ENCODE peak calls at places on chromosome 18, in six cellular contexts. T, P, M, I, U and L are unnamed samples.
A peak's percentile ranks its signal among the peaks of the same experiment; 100 is the strongest.

GRCh38 chr18:2572144-2572682 is 856 bp downstream of the NDC80 start:
- DNase-seq in I (no peak), M (no peak), T (no peak), P (peak; percentile 5), U (no peak), L (no peak)

GRCh38 chr18:58991127-58991798 is 126.6 kb downstream of the ZNF532 start:
- DNase-seq in M (no peak), I (no peak), T (no peak), P (no peak), U (peak; percentile 43), L (no peak)

GRCh38 chr18:42047721-42048120 is 92.7 kb downstream of the PIK3C3 start:
- DNase-seq in I (no peak), M (no peak), T (no peak), P (peak; percentile 41), U (peak; percentile 64), L (no peak)

GRCh38 chr18:48837676-48838075 is 113.1 kb downstream of the SMAD7 start:
- DNase-seq in T (no peak), P (no peak), M (no peak), I (no peak), U (no peak), L (no peak)

GRCh38 chr18:67517224-67517765 is 775 bp upstream of the DSEL start:
- DNase-seq in M (peak; percentile 74), I (no peak), U (peak; percentile 25), P (no peak), T (no peak), L (no peak)

GRCh38 chr18:35043207-35043606 is 2.0 kb downstream of the MAPRE2 start:
- DNase-seq in U (no peak), M (no peak), I (no peak), P (no peak), T (no peak), L (no peak)

GRCh38 chr18:55487997-55488396 is 100.0 kb downstream of the TCF4 start:
- DNase-seq in U (peak; percentile 67), T (no peak), I (no peak), P (no peak), M (no peak), L (no peak)

GRCh38 chr18:46319793-46320192 is 215.6 kb downstream of the HAUS1 start:
- DNase-seq in U (no peak), M (no peak), T (no peak), I (no peak), P (no peak), L (no peak)

GRCh38 chr18:57819671-57820460 is 16.8 kb upstream of the ATP8B1 start:
- DNase-seq in U (peak; percentile 95), T (peak; percentile 67), I (no peak), P (peak; percentile 61), M (peak; percentile 58), L (peak; percentile 17)

GRCh38 chr18:22789600-22789999 is 143.5 kb upstream of the RBBP8 start:
- DNase-seq in P (no peak), I (no peak), U (no peak), T (no peak), M (no peak), L (no peak)

GRCh38 chr18:3451166-3451988 is 1.4 kb downstream of the TGIF1 start:
- DNase-seq in M (peak; percentile 19), I (peak; percentile 40), T (peak; percentile 88), U (peak; percentile 89), P (peak; percentile 96), L (peak; percentile 86)

GRCh38 chr18:10149768-10150556 is 236.1 kb downstream of the VAPA start:
- DNase-seq in U (no peak), T (no peak), P (no peak), I (no peak), M (no peak), L (no peak)

GRCh38 chr18:79873449-79874110 is 75.8 kb downstream of the KCNG2 start:
- DNase-seq in M (no peak), U (no peak), I (no peak), P (no peak), T (peak; percentile 12), L (no peak)

GRCh38 chr18:32160547-32160946 is 29.3 kb upstream of the MEP1B start:
- DNase-seq in T (no peak), P (no peak), U (no peak), I (no peak), M (no peak), L (no peak)

GRCh38 chr18:6509417-6510198 is 94.9 kb upstream of the L3MBTL4 start:
- DNase-seq in U (no peak), M (no peak), I (no peak), P (peak; percentile 85), T (no peak), L (peak; percentile 18)

GRCh38 chr18:49778826-49779465 is 34.4 kb downstream of the ACAA2 start:
- DNase-seq in I (no peak), U (no peak), P (no peak), M (peak; percentile 44), T (no peak), L (no peak)

GRCh38 chr18:45059695-45060094 is 379.0 kb downstream of the SETBP1 start:
- DNase-seq in U (peak; percentile 88), M (no peak), I (no peak), T (peak; percentile 58), P (peak; percentile 61), L (peak; percentile 4)

GRCh38 chr18:22971038-22971437 is 37.9 kb downstream of the RBBP8 start:
- DNase-seq in U (peak; percentile 43), T (no peak), P (no peak), M (no peak), I (no peak), L (no peak)

GRCh38 chr18:1350931-1351450 is 446.3 kb downstream of the ADCYAP1 start:
- DNase-seq in P (no peak), U (no peak), I (no peak), T (no peak), M (no peak), L (no peak)

GRCh38 chr18:58044370-58045264 is 591 bp downstream of the NEDD4L start:
- DNase-seq in I (no peak), U (peak; percentile 34), T (peak; percentile 37), P (peak; percentile 83), M (peak; percentile 67), L (peak; percentile 34)

GRCh38 chr18:11710578-11710977 is 21.5 kb downstream of the GNAL start:
- DNase-seq in I (no peak), T (no peak), M (no peak), U (no peak), P (no peak), L (no peak)

GRCh38 chr18:12458761-12459160 is 51.0 kb downstream of the PRELID3A start:
- DNase-seq in U (peak; percentile 34), I (no peak), M (no peak), T (no peak), P (no peak), L (no peak)

GRCh38 chr18:10454800-10455550 is 540 bp downstream of the APCDD1 start:
- DNase-seq in P (peak; percentile 47), M (no peak), T (peak; percentile 24), I (no peak), U (peak; percentile 20), L (peak; percentile 25)

GRCh38 chr18:7666195-7666776 is 99.2 kb downstream of the PTPRM start:
- DNase-seq in M (no peak), P (no peak), U (no peak), T (no peak), I (no peak), L (no peak)

GRCh38 chr18:12744103-12744502 is 41.3 kb downstream of the PSMG2 start:
- DNase-seq in U (peak; percentile 84), P (peak; percentile 84), T (peak; percentile 74), M (peak; percentile 46), I (no peak), L (peak; percentile 58)

GRCh38 chr18:14971461-14972185 is 223.7 kb downstream of the ANKRD30B start:
- DNase-seq in T (peak; percentile 58), I (no peak), U (no peak), P (no peak), M (no peak), L (no peak)

GRCh38 chr18:36688020-36688965 is 140.5 kb downstream of the TPGS2 start:
- DNase-seq in U (peak; percentile 74), M (peak; percentile 68), T (peak; percentile 77), P (peak; percentile 88), I (no peak), L (peak; percentile 86)

GRCh38 chr18:48997985-48998831 is 47.4 kb upstream of the SMAD7 start:
- DNase-seq in U (peak; percentile 97), M (no peak), I (no peak), P (peak; percentile 93), T (peak; percentile 95), L (peak; percentile 97)

GRCh38 chr18:65938592-65939372 is 188.0 kb downstream of the CDH7 start:
- DNase-seq in I (no peak), U (no peak), P (no peak), M (peak; percentile 45), T (no peak), L (no peak)

GRCh38 chr18:24080861-24081260 is 58.0 kb upstream of the CABYR start:
- DNase-seq in M (no peak), P (no peak), U (no peak), T (no peak), I (no peak), L (no peak)

GRCh38 chr18:36950282-36950681 is 121.4 kb downstream of the KIAA1328 start:
- DNase-seq in M (no peak), U (no peak), P (no peak), T (no peak), I (no peak), L (no peak)

GRCh38 chr18:76458522-76459311 is 36.3 kb downstream of the ZNF516 start:
- DNase-seq in M (no peak), T (no peak), I (no peak), P (no peak), U (no peak), L (no peak)